ENCODE peak calls at places on chromosomes 1 and 21, in eight cellular contexts. C, U, I, W, Y, M, Z and S are unnamed samples.

GRCh38 chr1:31625561-31626272 is 8.2 kb downstream of the HCRTR1 start:
- DNase-seq in Y (no peak), W (no peak), U (no peak), M (peak), I (peak), C (no peak), Z (peak), S (no peak)

GRCh38 chr21:24208562-24209260 is 1398.6 kb downstream of the MRPL39 start:
- DNase-seq in U (no peak), C (no peak), M (no peak), Y (no peak), I (no peak), Z (no peak), W (no peak), S (no peak)

GRCh38 chr1:145720878-145721671 is 1.8 kb downstream of the CD160 start:
- DNase-seq in Y (peak), I (no peak), W (peak), Z (peak), C (peak), M (peak), U (peak), S (no peak)

GRCh38 chr1:170660874-170661645 is 2.9 kb upstream of the PRRX1 start:
- DNase-seq in C (no peak), U (no peak), Z (peak), Y (peak), I (no peak), W (no peak), M (peak), S (no peak)

GRCh38 chr21:44982558-44983244 is 42.9 kb downstream of the SLX9 start:
- DNase-seq in M (peak), C (no peak), I (no peak), Z (peak), W (no peak), U (no peak), Y (no peak), S (no peak)

GRCh38 chr21:29914326-29914725 is 25.5 kb downstream of the GRIK1 start:
- DNase-seq in Y (no peak), W (no peak), U (no peak), I (no peak), M (no peak), C (no peak), Z (no peak), S (no peak)

GRCh38 chr1:203426870-203427269 is 48.7 kb upstream of the PRELP start:
- DNase-seq in Z (no peak), Y (no peak), C (no peak), W (no peak), U (no peak), M (no peak), I (no peak), S (no peak)

GRCh38 chr1:169484683-169485426 is 889 bp downstream of the SLC19A2 start:
- DNase-seq in I (no peak), M (peak), U (no peak), Y (peak), C (peak), W (no peak), Z (peak), S (no peak)

GRCh38 chr1:166874464-166874863 is 1.6 kb downstream of the TADA1 start:
- DNase-seq in U (no peak), I (no peak), W (no peak), Z (no peak), C (no peak), M (no peak), Y (no peak), S (no peak)

GRCh38 chr1:79716481-79716880 is 710.0 kb upstream of the ADGRL4 start:
- DNase-seq in I (peak), W (no peak), U (no peak), Y (no peak), Z (peak), M (peak), C (no peak), S (no peak)

GRCh38 chr1:245105042-245105441 is 49.7 kb upstream of the KIF26B start:
- DNase-seq in W (no peak), Y (no peak), I (no peak), Z (no peak), U (no peak), M (no peak), C (no peak), S (no peak)

GRCh38 chr1:164452549-164452948 is 106.4 kb upstream of the PBX1 start:
- DNase-seq in Z (no peak), W (no peak), Y (no peak), C (no peak), U (no peak), I (no peak), M (no peak), S (no peak)

GRCh38 chr1:3770047-3770765 is 2.3 kb upstream of the SMIM1 start:
- DNase-seq in C (no peak), M (no peak), I (no peak), W (no peak), Z (no peak), U (no peak), Y (no peak), S (no peak)

GRCh38 chr1:190477687-190478192 is at the start of gene BRINP3:
- DNase-seq in Y (no peak), C (no peak), W (no peak), M (no peak), U (no peak), I (no peak), Z (no peak), S (no peak)

GRCh38 chr21:25887166-25887565 is 152.4 kb downstream of the GABPA start:
- DNase-seq in W (no peak), I (no peak), M (peak), U (no peak), Y (no peak), Z (peak), C (no peak), S (no peak)

GRCh38 chr1:175725684-175726083 is 17.7 kb downstream of the TNR start:
- DNase-seq in I (no peak), M (peak), Z (peak), U (no peak), W (no peak), C (no peak), Y (no peak), S (no peak)

GRCh38 chr1:209386156-209386555 is 197.4 kb upstream of the CAMK1G start:
- DNase-seq in W (no peak), U (no peak), I (no peak), Y (no peak), Z (no peak), M (no peak), C (no peak), S (no peak)

GRCh38 chr1:19344372-19344810 is 32.3 kb downstream of the SLC66A1 start:
- DNase-seq in M (peak), I (no peak), C (peak), Z (peak), U (no peak), W (no peak), Y (peak), S (no peak)

GRCh38 chr1:153513023-153513422 is 22.8 kb downstream of the S100A6 start:
- DNase-seq in W (no peak), Z (no peak), U (no peak), C (no peak), Y (no peak), I (no peak), M (no peak), S (no peak)

GRCh38 chr21:14215971-14216621 is at the start of gene RBM11:
- DNase-seq in Z (peak), U (peak), W (peak), M (peak), I (peak), C (peak), Y (peak), S (no peak)

GRCh38 chr1:156102634-156103511 is 11.6 kb upstream of the LMNA start:
- DNase-seq in C (no peak), U (no peak), Z (peak), W (no peak), Y (peak), M (peak), I (no peak), S (no peak)

GRCh38 chr1:236011641-236012040 is 53.2 kb downstream of the NID1 start:
- DNase-seq in Y (peak), U (no peak), Z (no peak), C (no peak), I (no peak), M (no peak), W (no peak), S (no peak)

DNA sequence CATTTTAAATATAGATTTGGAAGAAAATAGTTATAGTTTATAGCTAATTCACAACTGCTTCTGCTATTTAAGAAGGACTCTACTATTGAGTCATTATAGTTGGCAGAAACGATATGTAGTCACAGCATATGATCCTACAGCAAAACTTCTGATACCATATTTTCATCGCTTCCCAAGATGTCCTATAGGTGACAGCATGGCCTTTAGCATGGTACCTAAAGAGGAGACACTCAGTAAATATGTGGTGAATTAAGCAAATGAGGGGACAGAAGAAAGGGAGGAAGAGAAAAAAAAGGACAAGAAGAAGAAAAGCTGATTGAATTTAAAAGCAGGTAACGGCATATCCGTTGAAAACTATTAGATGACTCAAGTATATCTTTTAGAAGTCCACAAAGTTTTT is 77.2 kb downstream of the PTGER3 start:
- DNase-seq in Z (no peak), M (no peak), C (no peak), I (no peak), U (no peak), W (no peak), Y (no peak), S (no peak)
- TF ChIP-seq CTCF in Z (no peak), M (no peak), C (no peak), I (no peak), U (no peak), W (no peak), Y (no peak), S (no peak)

GRCh38 chr1:42691157-42691498 is 8.9 kb downstream of the YBX1 start:
- DNase-seq in Z (no peak), I (no peak), W (peak), C (no peak), Y (no peak), M (no peak), U (no peak), S (no peak)
- TF ChIP-seq CTCF in Z (no peak), I (no peak), W (no peak), C (no peak), Y (no peak), M (no peak), U (no peak), S (no peak)

GRCh38 chr1:206828765-206829164 is 36.7 kb upstream of the IL20 start:
- DNase-seq in Y (no peak), W (no peak), C (no peak), I (no peak), U (no peak), Z (no peak), M (no peak), S (no peak)
- TF ChIP-seq CTCF in Y (no peak), W (no peak), C (no peak), I (no peak), U (no peak), Z (no peak), M (peak), S (no peak)

GRCh38 chr1:228211091-228211870 is 3.4 kb downstream of the OBSCN start:
- DNase-seq in Y (no peak), M (no peak), U (no peak), Z (no peak), C (no peak), W (no peak), I (no peak), S (no peak)
- TF ChIP-seq CTCF in Y (no peak), M (no peak), U (no peak), Z (no peak), C (no peak), W (no peak), I (no peak), S (no peak)

GRCh38 chr1:39409055-39409816 is 82.2 kb upstream of the BMP8A start:
- DNase-seq in Z (peak), W (no peak), Y (peak), U (no peak), I (no peak), C (no peak), M (peak), S (peak)
- TF ChIP-seq CTCF in Z (no peak), W (no peak), Y (no peak), U (no peak), I (no peak), C (no peak), M (no peak), S (no peak)

GRCh38 chr1:111015222-111015621 is 51.5 kb upstream of the LRIF1 start:
- DNase-seq in M (no peak), Z (no peak), W (no peak), U (no peak), C (no peak), Y (no peak), I (no peak), S (no peak)
- TF ChIP-seq CTCF in M (no peak), Z (no peak), W (no peak), U (peak), C (no peak), Y (no peak), I (no peak), S (no peak)

DNA sequence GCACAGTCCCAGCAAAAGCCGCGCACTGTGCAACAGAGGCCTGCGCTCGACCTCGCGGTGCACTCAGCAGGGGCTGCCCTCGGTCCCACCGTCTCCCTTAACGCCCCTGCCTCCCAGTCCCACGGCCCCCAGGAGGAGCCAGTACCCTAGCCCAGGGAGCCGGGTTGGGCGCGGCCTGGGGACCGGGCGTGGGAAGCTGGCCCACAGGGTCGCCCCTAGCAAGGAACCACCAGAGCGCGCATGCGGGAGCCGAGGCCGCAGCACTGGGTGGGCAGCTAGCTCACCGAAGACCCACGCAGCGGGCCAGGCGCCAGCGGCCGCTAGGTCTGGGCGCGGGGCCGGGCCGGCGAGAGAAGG is 21.6 kb upstream of the ZNF678 start:
- DNase-seq in C (no peak), I (no peak), U (no peak), M (no peak), W (no peak), Z (no peak), Y (peak), S (no peak)
- TF ChIP-seq CTCF in C (no peak), I (no peak), U (no peak), M (no peak), W (no peak), Z (no peak), Y (no peak), S (no peak)

GRCh38 chr1:27931184-27931583 is 3.6 kb upstream of the SMPDL3B start:
- DNase-seq in Y (no peak), I (no peak), U (no peak), W (no peak), C (no peak), M (no peak), Z (no peak), S (no peak)

GRCh38 chr1:27928216-27928954 is 6.4 kb upstream of the SMPDL3B start:
- DNase-seq in U (no peak), Z (no peak), M (no peak), Y (no peak), C (no peak), W (no peak), I (no peak), S (no peak)
- TF ChIP-seq CTCF in U (no peak), Z (no peak), M (no peak), Y (no peak), C (no peak), W (no peak), I (no peak), S (no peak)